ENCODE peak calls at places on chromosomes 13 and 19, in eight cellular contexts. P is lower lobe of right lung; R is stimulated activated CD4-positive, alpha-beta T cell treated with anti-CD3 and anti-CD28 coated beads, TNF-alpha, amount 100 ng/mL, for 48 hours; M is stimulated activated CD8-positive, alpha-beta memory T cell treated with anti-CD3 and anti-CD28 coated beads, Interleukin-4, amount 100 ng/mL, for 1 hour; N is stromal cell of bone marrow; Z is activated CD4-positive, alpha-beta T cell treated with anti-CD3 and anti-CD28 coated beads for 4 hours; H is ELR; D is mucosa of gallbladder. V is an unnamed sample.

GRCh38 chr13:112928958-112929777 is 39.8 kb upstream of the MCF2L start:
- DNase-seq in P (no peak), R (no peak), M (no peak), N (no peak), Z (no peak), H (peak; percentile 34), D (peak; percentile 87), V (no peak)

GRCh38 chr13:111341886-111342285 is 21.4 kb downstream of the TEX29 start:
- DNase-seq in P (no peak), R (no peak), M (no peak), N (no peak), Z (no peak), H (no peak), D (peak; percentile 7), V (no peak)

GRCh38 chr13:88196106-88196505 is 524.9 kb downstream of the SLITRK5 start:
- DNase-seq in P (no peak), R (no peak), M (no peak), N (no peak), Z (no peak), H (no peak), D (no peak), V (no peak)

GRCh38 chr19:11699931-11700794 is 38.6 kb downstream of the ZNF823 start:
- DNase-seq in P (no peak), R (no peak), M (no peak), N (no peak), Z (peak; percentile 2), H (peak; percentile 66), D (no peak), V (peak; percentile 53)

GRCh38 chr19:46309056-46309455 is 12.2 kb downstream of the HIF3A start:
- DNase-seq in P (no peak), R (no peak), M (no peak), N (no peak), Z (no peak), H (no peak), D (no peak), V (no peak)

GRCh38 chr13:21884965-21885567 is 214.2 kb downstream of the FGF9 start:
- DNase-seq in P (no peak), R (no peak), M (no peak), N (no peak), Z (no peak), H (no peak), D (no peak), V (no peak)

GRCh38 chr13:113357529-113357928 is 6.4 kb downstream of the GRTP1 start:
- DNase-seq in P (no peak), R (no peak), M (no peak), N (peak; percentile 37), Z (no peak), H (peak; percentile 84), D (no peak), V (no peak)

GRCh38 chr19:3370214-3370720 is 3.9 kb downstream of the NFIC start:
- DNase-seq in P (no peak), R (no peak), M (no peak), N (no peak), Z (no peak), H (no peak), D (no peak), V (no peak)

GRCh38 chr19:20964798-20965197 is 41.7 kb downstream of the ZNF85 start:
- DNase-seq in P (no peak), R (no peak), M (no peak), N (no peak), Z (no peak), H (no peak), D (no peak), V (peak; percentile 10)

GRCh38 chr19:22628401-22628800 is 5.7 kb upstream of the ZNF492 start:
- DNase-seq in P (no peak), R (no peak), M (no peak), N (no peak), Z (no peak), H (no peak), D (no peak), V (no peak)

GRCh38 chr13:79780240-79780639 is 299.3 kb downstream of the NDFIP2 start:
- DNase-seq in P (no peak), R (no peak), M (no peak), N (peak; percentile 54), Z (no peak), H (peak; percentile 4), D (no peak), V (no peak)

GRCh38 chr19:51020988-51021651 is 1.6 kb upstream of the KLK10 start:
- DNase-seq in P (no peak), R (no peak), M (no peak), N (peak; percentile 23), Z (peak; percentile 10), H (peak; percentile 61), D (peak; percentile 38), V (no peak)

GRCh38 chr19:21094347-21095025 is 12.5 kb downstream of the ZNF714 start:
- DNase-seq in P (no peak), R (no peak), M (no peak), N (no peak), Z (no peak), H (no peak), D (no peak), V (no peak)

GRCh38 chr13:94711561-94712286 is 621 bp downstream of the SOX21 start:
- DNase-seq in P (no peak), R (no peak), M (no peak), N (no peak), Z (no peak), H (peak; percentile 28), D (no peak), V (no peak)

GRCh38 chr13:47858678-47859050 is 142.4 kb downstream of the SUCLA2 start:
- DNase-seq in P (no peak), R (no peak), M (no peak), N (peak; percentile 16), Z (no peak), H (peak; percentile 79), D (no peak), V (no peak)

GRCh38 chr19:8336072-8336569 is 6.9 kb downstream of the KANK3 start:
- DNase-seq in P (no peak), R (no peak), M (no peak), N (no peak), Z (no peak), H (no peak), D (no peak), V (no peak)

GRCh38 chr19:30547192-30547591 is 175.0 kb downstream of the ZNF536 start:
- DNase-seq in P (no peak), R (no peak), M (no peak), N (no peak), Z (no peak), H (no peak), D (no peak), V (no peak)

GRCh38 chr13:113009743-113010509 is 40.9 kb downstream of the MCF2L start:
- DNase-seq in P (no peak), R (no peak), M (no peak), N (no peak), Z (no peak), H (no peak), D (peak; percentile 38), V (peak; percentile 69)

GRCh38 chr13:50942630-50943311 is 33.2 kb downstream of the RNASEH2B start:
- DNase-seq in P (no peak), R (no peak), M (no peak), N (no peak), Z (no peak), H (no peak), D (no peak), V (no peak)

GRCh38 chr19:36772341-36773222 is at the start of gene ZNF850:
- DNase-seq in P (peak; percentile 95), R (peak; percentile 89), M (peak; percentile 89), N (peak; percentile 86), Z (peak; percentile 95), H (peak; percentile 95), D (peak; percentile 97), V (peak; percentile 84)

GRCh38 chr13:99948411-99948810 is 23.2 kb downstream of the ZIC5 start:
- DNase-seq in P (no peak), R (no peak), M (no peak), N (no peak), Z (no peak), H (no peak), D (no peak), V (no peak)

GRCh38 chr19:1239796-1240737 is 1.5 kb upstream of the ATP5F1D start:
- DNase-seq in P (peak; percentile 89), R (peak; percentile 83), M (peak; percentile 79), N (peak; percentile 78), Z (peak; percentile 97), H (peak; percentile 93), D (peak; percentile 88), V (peak; percentile 90)

GRCh38 chr19:44623080-44623479 is 9.7 kb downstream of the IGSF23 start:
- DNase-seq in P (no peak), R (no peak), M (no peak), N (peak; percentile 38), Z (no peak), H (peak; percentile 10), D (no peak), V (no peak)

GRCh38 chr13:59360108-59360507 is 803.6 kb downstream of the DIAPH3 start:
- DNase-seq in P (no peak), R (no peak), M (no peak), N (no peak), Z (no peak), H (no peak), D (no peak), V (no peak)

GRCh38 chr13:47330031-47330430 is 433.2 kb upstream of the HTR2A start:
- DNase-seq in P (no peak), R (no peak), M (no peak), N (no peak), Z (no peak), H (no peak), D (no peak), V (no peak)

GRCh38 chr19:49514151-49514550 is 1.7 kb downstream of the FCGRT start:
- DNase-seq in P (no peak), R (no peak), M (no peak), N (no peak), Z (no peak), H (no peak), D (no peak), V (no peak)

GRCh38 chr13:74288361-74288911 is 154.2 kb upstream of the KLF12 start:
- DNase-seq in P (no peak), R (no peak), M (no peak), N (no peak), Z (no peak), H (no peak), D (peak; percentile 47), V (no peak)

GRCh38 chr19:7247160-7247559 is 47.1 kb downstream of the INSR start:
- DNase-seq in P (no peak), R (no peak), M (no peak), N (no peak), Z (no peak), H (no peak), D (peak; percentile 56), V (no peak)

GRCh38 chr19:42762782-42763181 is 2.7 kb downstream of the PSG8 start:
- DNase-seq in P (no peak), R (no peak), M (no peak), N (no peak), Z (no peak), H (peak; percentile 13), D (no peak), V (no peak)

GRCh38 chr19:55255618-55256423 is 3.0 kb downstream of the PPP6R1 start:
- DNase-seq in P (no peak), R (peak; percentile 52), M (no peak), N (peak; percentile 51), Z (peak; percentile 46), H (peak; percentile 67), D (no peak), V (no peak)

GRCh38 chr13:42762251-42762650 is 19.1 kb upstream of the FAM216B start:
- DNase-seq in P (no peak), R (no peak), M (no peak), N (no peak), Z (no peak), H (peak; percentile 28), D (no peak), V (no peak)